ENCODE peak calls at places on chromosomes 5 and 9, in ten cellular contexts. One of them, this sample, is unnamed.
A peak's percentile ranks its signal among the peaks of the same experiment; 100 is the strongest.

GRCh38 chr5:149651686-149652085 is 70.4 kb downstream of the ARHGEF37 start:
- DNase-seq in adrenal gland: no peak
- DNase-seq in left ventricle myocardium inferior: no peak
- DNase-seq in tibial artery: no peak
- DNase-seq in right cardiac atrium: no peak
- DNase-seq in CD4-positive, alpha-beta T cell: no peak
- DNase-seq in H1: no peak
- DNase-seq in GM23248: no peak
- DNase-seq in heart right ventricle: no peak
- DNase-seq in hepatocyte: no peak
- DNase-seq in this sample: no peak

GRCh38 chr9:122380293-122380692 is 9.5 kb downstream of the PTGS1 start:
- DNase-seq in CD4-positive, alpha-beta T cell: no peak
- DNase-seq in GM23248: no peak
- DNase-seq in tibial artery: no peak
- DNase-seq in left ventricle myocardium inferior: no peak
- DNase-seq in heart right ventricle: no peak
- DNase-seq in H1: no peak
- DNase-seq in hepatocyte: no peak
- DNase-seq in adrenal gland: no peak
- DNase-seq in right cardiac atrium: no peak
- DNase-seq in this sample: no peak

GRCh38 chr9:82961504-82962125 is 101.3 kb downstream of the RASEF start:
- DNase-seq in H1: peak; percentile 83
- DNase-seq in adrenal gland: peak; percentile 80
- DNase-seq in hepatocyte: peak; percentile 93
- DNase-seq in tibial artery: peak; percentile 44
- DNase-seq in GM23248: peak; percentile 89
- DNase-seq in left ventricle myocardium inferior: peak; percentile 41
- DNase-seq in heart right ventricle: peak; percentile 24
- DNase-seq in right cardiac atrium: peak; percentile 81
- DNase-seq in CD4-positive, alpha-beta T cell: no peak
- DNase-seq in this sample: peak; percentile 66

GRCh38 chr5:68436686-68437520 is 221.3 kb downstream of the PIK3R1 start:
- DNase-seq in H1: no peak
- DNase-seq in tibial artery: no peak
- DNase-seq in left ventricle myocardium inferior: no peak
- DNase-seq in hepatocyte: no peak
- DNase-seq in adrenal gland: no peak
- DNase-seq in GM23248: no peak
- DNase-seq in heart right ventricle: no peak
- DNase-seq in CD4-positive, alpha-beta T cell: no peak
- DNase-seq in right cardiac atrium: no peak
- DNase-seq in this sample: no peak

GRCh38 chr9:113484258-113484730 is 20.8 kb downstream of the RGS3 start:
- DNase-seq in heart right ventricle: peak; percentile 81
- DNase-seq in H1: no peak
- DNase-seq in tibial artery: peak; percentile 70
- DNase-seq in CD4-positive, alpha-beta T cell: no peak
- DNase-seq in GM23248: no peak
- DNase-seq in left ventricle myocardium inferior: peak; percentile 77
- DNase-seq in hepatocyte: no peak
- DNase-seq in adrenal gland: peak; percentile 99
- DNase-seq in right cardiac atrium: peak; percentile 93
- DNase-seq in this sample: peak; percentile 69

GRCh38 chr5:34609951-34610431 is 46.1 kb upstream of the RAI14 start:
- DNase-seq in H1: no peak
- DNase-seq in CD4-positive, alpha-beta T cell: no peak
- DNase-seq in hepatocyte: no peak
- DNase-seq in adrenal gland: no peak
- DNase-seq in heart right ventricle: no peak
- DNase-seq in left ventricle myocardium inferior: no peak
- DNase-seq in GM23248: peak; percentile 44
- DNase-seq in right cardiac atrium: no peak
- DNase-seq in tibial artery: no peak
- DNase-seq in this sample: no peak

GRCh38 chr9:138098116-138098907 is 220.7 kb downstream of the CACNA1B start:
- DNase-seq in left ventricle myocardium inferior: no peak
- DNase-seq in tibial artery: no peak
- DNase-seq in right cardiac atrium: no peak
- DNase-seq in adrenal gland: peak; percentile 3
- DNase-seq in GM23248: no peak
- DNase-seq in CD4-positive, alpha-beta T cell: peak; percentile 24
- DNase-seq in hepatocyte: no peak
- DNase-seq in heart right ventricle: no peak
- DNase-seq in H1: no peak
- DNase-seq in this sample: peak; percentile 27

GRCh38 chr9:93465853-93466252 is 12.5 kb upstream of the FAM120AOS start:
- DNase-seq in H1: no peak
- DNase-seq in hepatocyte: no peak
- DNase-seq in heart right ventricle: no peak
- DNase-seq in tibial artery: no peak
- DNase-seq in GM23248: no peak
- DNase-seq in CD4-positive, alpha-beta T cell: no peak
- DNase-seq in left ventricle myocardium inferior: no peak
- DNase-seq in right cardiac atrium: no peak
- DNase-seq in adrenal gland: peak; percentile 81
- DNase-seq in this sample: no peak

GRCh38 chr5:28473531-28474107 is 1435.2 kb upstream of the CDH9 start:
- DNase-seq in adrenal gland: no peak
- DNase-seq in CD4-positive, alpha-beta T cell: no peak
- DNase-seq in H1: no peak
- DNase-seq in GM23248: no peak
- DNase-seq in left ventricle myocardium inferior: no peak
- DNase-seq in tibial artery: no peak
- DNase-seq in heart right ventricle: no peak
- DNase-seq in right cardiac atrium: no peak
- DNase-seq in hepatocyte: peak; percentile 20
- DNase-seq in this sample: no peak

DNA sequence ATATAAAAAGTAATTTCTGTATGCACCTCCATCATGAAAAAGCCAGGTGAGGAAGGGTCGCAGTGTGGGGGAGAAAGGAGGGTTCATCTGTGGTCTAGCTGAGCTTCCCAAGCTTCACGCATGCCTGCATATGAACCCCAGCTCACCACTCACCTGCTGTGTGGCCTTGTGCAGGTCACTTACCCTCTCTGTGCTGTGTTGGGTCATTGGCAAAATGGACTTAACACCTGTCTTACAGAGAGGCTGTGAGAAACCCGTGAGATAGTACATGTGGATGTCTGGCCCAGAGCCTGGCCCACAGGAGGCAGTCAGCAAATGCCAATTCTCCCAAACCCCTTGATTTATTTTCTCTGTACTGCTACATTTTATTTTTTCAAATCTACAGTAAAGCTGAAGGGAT is 88.9 kb downstream of the GABBR2 start:
- DNase-seq in right cardiac atrium: no peak
- DNase-seq in GM23248: no peak
- DNase-seq in left ventricle myocardium inferior: no peak
- DNase-seq in adrenal gland: no peak
- DNase-seq in hepatocyte: no peak
- DNase-seq in H1: no peak
- DNase-seq in heart right ventricle: no peak
- DNase-seq in tibial artery: no peak
- DNase-seq in CD4-positive, alpha-beta T cell: no peak
- DNase-seq in this sample: no peak
- H3K27me3 ChIP-seq in right cardiac atrium: no peaks in the 10 kb centered on the region
- H3K27me3 ChIP-seq in GM23248: no peaks in the 10 kb centered on the region
- H3K27me3 ChIP-seq in left ventricle myocardium inferior: peaks cover 87% of the 10 kb centered on the region
- H3K27me3 ChIP-seq in adrenal gland: no peaks in the 10 kb centered on the region
- H3K27me3 ChIP-seq in hepatocyte: no peaks in the 10 kb centered on the region
- H3K27me3 ChIP-seq in H1: no peaks in the 10 kb centered on the region
- H3K27me3 ChIP-seq in heart right ventricle: no peaks in the 10 kb centered on the region
- H3K27me3 ChIP-seq in tibial artery: no peaks in the 10 kb centered on the region
- H3K27me3 ChIP-seq in CD4-positive, alpha-beta T cell: peaks cover 2% of the 10 kb centered on the region
- H3K27me3 ChIP-seq in this sample: no peaks in the 10 kb centered on the region

GRCh38 chr5:11903121-11903613 is 1.1 kb downstream of the CTNND2 start:
- DNase-seq in GM23248: no peak
- DNase-seq in right cardiac atrium: no peak
- DNase-seq in CD4-positive, alpha-beta T cell: no peak
- DNase-seq in left ventricle myocardium inferior: no peak
- DNase-seq in heart right ventricle: no peak
- DNase-seq in hepatocyte: peak; percentile 34
- DNase-seq in tibial artery: no peak
- DNase-seq in H1: no peak
- DNase-seq in adrenal gland: no peak
- DNase-seq in this sample: no peak

GRCh38 chr5:11903614-11904269 is 504 bp downstream of the CTNND2 start:
- DNase-seq in H1: peak; percentile 65
- DNase-seq in heart right ventricle: peak; percentile 21
- DNase-seq in right cardiac atrium: peak; percentile 34
- DNase-seq in tibial artery: no peak
- DNase-seq in left ventricle myocardium inferior: no peak
- DNase-seq in CD4-positive, alpha-beta T cell: no peak
- DNase-seq in hepatocyte: peak; percentile 86
- DNase-seq in adrenal gland: no peak
- DNase-seq in GM23248: peak; percentile 22
- DNase-seq in this sample: no peak

GRCh38 chr5:11904270-11904906 is at the start of gene CTNND2:
- DNase-seq in right cardiac atrium: no peak
- DNase-seq in H1: peak; percentile 87
- DNase-seq in tibial artery: no peak
- DNase-seq in adrenal gland: no peak
- DNase-seq in hepatocyte: peak; percentile 86
- DNase-seq in GM23248: peak; percentile 30
- DNase-seq in heart right ventricle: peak; percentile 18
- DNase-seq in CD4-positive, alpha-beta T cell: no peak
- DNase-seq in left ventricle myocardium inferior: no peak
- DNase-seq in this sample: no peak

GRCh38 chr5:11906495-11906894 is 2.2 kb upstream of the CTNND2 start:
- DNase-seq in hepatocyte: no peak
- DNase-seq in right cardiac atrium: no peak
- DNase-seq in adrenal gland: no peak
- DNase-seq in tibial artery: no peak
- DNase-seq in H1: no peak
- DNase-seq in CD4-positive, alpha-beta T cell: no peak
- DNase-seq in GM23248: no peak
- DNase-seq in left ventricle myocardium inferior: no peak
- DNase-seq in heart right ventricle: no peak
- DNase-seq in this sample: no peak

GRCh38 chr5:11905209-11905608 is 963 bp upstream of the CTNND2 start:
- DNase-seq in CD4-positive, alpha-beta T cell: no peak
- DNase-seq in heart right ventricle: no peak
- DNase-seq in tibial artery: no peak
- DNase-seq in right cardiac atrium: no peak
- DNase-seq in hepatocyte: no peak
- DNase-seq in adrenal gland: no peak
- DNase-seq in left ventricle myocardium inferior: no peak
- DNase-seq in GM23248: no peak
- DNase-seq in H1: no peak
- DNase-seq in this sample: no peak
- H3K27me3 ChIP-seq in CD4-positive, alpha-beta T cell: peaks cover 33% of the 10 kb centered on the region
- H3K27me3 ChIP-seq in heart right ventricle: no peaks in the 10 kb centered on the region
- H3K27me3 ChIP-seq in tibial artery: no peaks in the 10 kb centered on the region
- H3K27me3 ChIP-seq in right cardiac atrium: no peaks in the 10 kb centered on the region
- H3K27me3 ChIP-seq in hepatocyte: peaks cover 46% of the 10 kb centered on the region
- H3K27me3 ChIP-seq in adrenal gland: peaks cover 12% of the 10 kb centered on the region
- H3K27me3 ChIP-seq in left ventricle myocardium inferior: peaks cover 89% of the 10 kb centered on the region
- H3K27me3 ChIP-seq in GM23248: peaks cover 46% of the 10 kb centered on the region
- H3K27me3 ChIP-seq in H1: peaks cover 19% of the 10 kb centered on the region
- H3K27me3 ChIP-seq in this sample: no peaks in the 10 kb centered on the region

GRCh38 chr5:2753452-2754409 is 2.3 kb upstream of the IRX2 start:
- DNase-seq in left ventricle myocardium inferior: no peak
- DNase-seq in right cardiac atrium: no peak
- DNase-seq in heart right ventricle: no peak
- DNase-seq in hepatocyte: peak; percentile 8
- DNase-seq in H1: peak; percentile 68
- DNase-seq in tibial artery: no peak
- DNase-seq in CD4-positive, alpha-beta T cell: no peak
- DNase-seq in adrenal gland: no peak
- DNase-seq in GM23248: peak; percentile 59
- DNase-seq in this sample: no peak
- H3K27me3 ChIP-seq in left ventricle myocardium inferior: peaks cover 98% of the 10 kb centered on the region
- H3K27me3 ChIP-seq in right cardiac atrium: no peaks in the 10 kb centered on the region
- H3K27me3 ChIP-seq in heart right ventricle: peaks cover 56% of the 10 kb centered on the region
- H3K27me3 ChIP-seq in hepatocyte: peaks cover 73% of the 10 kb centered on the region
- H3K27me3 ChIP-seq in H1: peaks cover 18% of the 10 kb centered on the region
- H3K27me3 ChIP-seq in tibial artery: no peaks in the 10 kb centered on the region
- H3K27me3 ChIP-seq in CD4-positive, alpha-beta T cell: peaks cover 79% of the 10 kb centered on the region
- H3K27me3 ChIP-seq in adrenal gland: peaks cover 95% of the 10 kb centered on the region
- H3K27me3 ChIP-seq in GM23248: no peaks in the 10 kb centered on the region
- H3K27me3 ChIP-seq in this sample: no peaks in the 10 kb centered on the region

GRCh38 chr9:134794726-134795370 is 85.8 kb upstream of the FCN2 start:
- DNase-seq in right cardiac atrium: peak; percentile 34
- DNase-seq in hepatocyte: no peak
- DNase-seq in left ventricle myocardium inferior: no peak
- DNase-seq in CD4-positive, alpha-beta T cell: no peak
- DNase-seq in GM23248: no peak
- DNase-seq in adrenal gland: no peak
- DNase-seq in tibial artery: no peak
- DNase-seq in heart right ventricle: no peak
- DNase-seq in H1: no peak
- DNase-seq in this sample: no peak

GRCh38 chr9:134800791-134801339 is 79.7 kb upstream of the FCN2 start:
- DNase-seq in GM23248: no peak
- DNase-seq in tibial artery: peak; percentile 70
- DNase-seq in hepatocyte: no peak
- DNase-seq in adrenal gland: no peak
- DNase-seq in left ventricle myocardium inferior: peak; percentile 59
- DNase-seq in right cardiac atrium: peak; percentile 82
- DNase-seq in heart right ventricle: peak; percentile 59
- DNase-seq in H1: no peak
- DNase-seq in CD4-positive, alpha-beta T cell: no peak
- DNase-seq in this sample: no peak

GRCh38 chr9:134792627-134793026 is 88.0 kb upstream of the FCN2 start:
- DNase-seq in GM23248: no peak
- DNase-seq in adrenal gland: no peak
- DNase-seq in heart right ventricle: no peak
- DNase-seq in tibial artery: no peak
- DNase-seq in hepatocyte: no peak
- DNase-seq in H1: no peak
- DNase-seq in left ventricle myocardium inferior: no peak
- DNase-seq in CD4-positive, alpha-beta T cell: no peak
- DNase-seq in right cardiac atrium: peak; percentile 6
- DNase-seq in this sample: no peak

GRCh38 chr9:134793281-134793680 is 87.3 kb upstream of the FCN2 start:
- DNase-seq in hepatocyte: no peak
- DNase-seq in right cardiac atrium: peak; percentile 16
- DNase-seq in heart right ventricle: no peak
- DNase-seq in adrenal gland: no peak
- DNase-seq in H1: no peak
- DNase-seq in GM23248: no peak
- DNase-seq in CD4-positive, alpha-beta T cell: no peak
- DNase-seq in left ventricle myocardium inferior: no peak
- DNase-seq in tibial artery: no peak
- DNase-seq in this sample: no peak

DNA sequence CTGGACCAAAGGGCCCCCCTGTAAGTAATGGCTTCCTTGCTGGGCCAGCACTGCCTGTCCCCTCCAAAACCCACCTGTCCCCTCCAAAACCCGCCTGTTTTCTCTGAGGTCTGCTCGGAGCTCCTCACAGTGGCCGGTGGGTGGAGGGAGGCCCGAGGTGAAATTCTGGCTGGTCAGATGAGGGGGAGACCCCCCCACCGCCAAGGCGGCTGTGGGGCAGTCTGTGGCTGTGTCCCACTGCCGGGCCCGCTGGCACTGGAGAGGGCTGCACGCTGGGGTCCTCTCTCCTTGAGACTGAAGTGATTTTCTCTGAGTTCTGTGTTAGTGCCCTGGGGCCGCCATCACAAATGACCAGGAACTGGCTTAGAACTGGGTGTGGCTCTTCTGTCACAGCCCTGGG is 83.7 kb upstream of the FCN2 start:
- DNase-seq in right cardiac atrium: no peak
- DNase-seq in tibial artery: no peak
- DNase-seq in GM23248: no peak
- DNase-seq in heart right ventricle: no peak
- DNase-seq in hepatocyte: no peak
- DNase-seq in adrenal gland: no peak
- DNase-seq in CD4-positive, alpha-beta T cell: no peak
- DNase-seq in H1: no peak
- DNase-seq in left ventricle myocardium inferior: no peak
- DNase-seq in this sample: no peak
- H3K27me3 ChIP-seq in right cardiac atrium: no peaks in the 10 kb centered on the region
- H3K27me3 ChIP-seq in tibial artery: no peaks in the 10 kb centered on the region
- H3K27me3 ChIP-seq in GM23248: no peaks in the 10 kb centered on the region
- H3K27me3 ChIP-seq in heart right ventricle: no peaks in the 10 kb centered on the region
- H3K27me3 ChIP-seq in hepatocyte: no peaks in the 10 kb centered on the region
- H3K27me3 ChIP-seq in adrenal gland: no peaks in the 10 kb centered on the region
- H3K27me3 ChIP-seq in CD4-positive, alpha-beta T cell: peaks cover 3% of the 10 kb centered on the region
- H3K27me3 ChIP-seq in H1: no peaks in the 10 kb centered on the region
- H3K27me3 ChIP-seq in left ventricle myocardium inferior: no peaks in the 10 kb centered on the region
- H3K27me3 ChIP-seq in this sample: no peaks in the 10 kb centered on the region